ENCODE peak calls at places on chromosomes 12 and 14, in ten cellular contexts. Y is NCI-H524; S is adrenal gland; Q is EH; H is fibroblast of the aortic adventitia; I is effector memory CD4-positive, alpha-beta T cell; P is stimulated activated CD8-positive, alpha-beta memory T cell treated with anti-CD3 and anti-CD28 coated beads, Interleukin-2, amount 100 ng/mL, for 48 hours; K is NCI-H460; R is cerebellar cortex; L is activated T-cell treated with anti-CD3 and anti-CD28 coated beads, Interleukin-2, amount 50 U/mL, for 1 hour. D is an unnamed sample.

GRCh38 chr12:51943346-51943745 is 8.2 kb upstream of the ACVR1B start:
- DNase-seq in S (no peak), K (no peak), R (no peak), P (no peak), Y (no peak), Q (no peak), L (no peak), H (no peak), I (no peak), D (no peak)

GRCh38 chr14:90956273-90956672 is 104.2 kb downstream of the RPS6KA5 start:
- DNase-seq in H (no peak), R (no peak), Y (no peak), P (no peak), K (no peak), S (no peak), Q (no peak), L (no peak), I (no peak), D (no peak)

GRCh38 chr12:9647825-9648700 is 21.4 kb upstream of the CLEC2D start:
- DNase-seq in R (peak), Y (peak), Q (peak), I (peak), P (peak), L (peak), S (peak), K (peak), H (peak), D (peak)

GRCh38 chr14:65098586-65098985 is 3.7 kb downstream of the MAX start:
- DNase-seq in L (no peak), R (no peak), S (no peak), H (peak), Q (peak), P (no peak), Y (no peak), I (no peak), K (no peak), D (no peak)

GRCh38 chr14:22977684-22978486 is 4.5 kb downstream of the AJUBA start:
- DNase-seq in K (peak), H (peak), Q (peak), S (peak), P (no peak), Y (peak), R (peak), L (no peak), I (no peak), D (peak)

GRCh38 chr14:23055621-23056256 is 1.6 kb downstream of the CDH24 start:
- DNase-seq in S (peak), R (no peak), P (no peak), I (no peak), Q (peak), K (no peak), H (no peak), L (no peak), Y (no peak), D (peak)

GRCh38 chr12:90801776-90802175 is 153.2 kb downstream of the CCER1 start:
- DNase-seq in P (no peak), K (no peak), Q (peak), I (no peak), S (no peak), R (no peak), H (peak), Y (no peak), L (no peak), D (no peak)

GRCh38 chr14:78141590-78141989 is 28.6 kb upstream of the NRXN3 start:
- DNase-seq in R (no peak), I (no peak), S (no peak), Y (peak), K (no peak), H (no peak), Q (no peak), L (no peak), P (no peak), D (no peak)

GRCh38 chr12:25412735-25413134 is 140.3 kb downstream of the LMNTD1 start:
- DNase-seq in S (no peak), H (no peak), R (no peak), Q (no peak), L (no peak), I (no peak), Y (no peak), K (no peak), P (no peak), D (no peak)

GRCh38 chr14:75715926-75716780 is 55.1 kb downstream of the TTLL5 start:
- DNase-seq in S (no peak), P (no peak), K (peak), Q (peak), Y (no peak), R (no peak), H (peak), I (no peak), L (no peak), D (no peak)

GRCh38 chr12:90343966-90344365 is 611.0 kb downstream of the CCER1 start:
- DNase-seq in L (no peak), Y (no peak), H (no peak), I (no peak), S (no peak), K (no peak), Q (no peak), P (no peak), R (no peak), D (no peak)

GRCh38 chr12:2561367-2561766 is 233.4 kb upstream of the FKBP4 start:
- DNase-seq in S (no peak), Y (no peak), H (peak), K (no peak), I (no peak), L (no peak), Q (peak), P (no peak), R (no peak), D (no peak)

GRCh38 chr12:2057041-2057792 is 4.4 kb downstream of the CACNA1C start:
- DNase-seq in P (peak), L (no peak), Y (peak), R (peak), K (peak), Q (peak), I (no peak), H (peak), S (peak), D (peak)

GRCh38 chr12:4288296-4289019 is 14.9 kb downstream of the CCND2 start:
- DNase-seq in Y (no peak), R (no peak), S (no peak), I (no peak), Q (no peak), L (no peak), K (no peak), H (no peak), P (no peak), D (no peak)

GRCh38 chr12:110649341-110649847 is 35.5 kb downstream of the TCTN1 start:
- DNase-seq in L (no peak), K (no peak), S (no peak), R (no peak), I (no peak), Q (no peak), Y (no peak), P (no peak), H (no peak), D (no peak)

GRCh38 chr14:75634848-75635247 is 25.8 kb downstream of the ERG28 start:
- DNase-seq in L (no peak), Q (peak), R (no peak), Y (no peak), K (no peak), P (no peak), I (no peak), S (no peak), H (no peak), D (no peak)

GRCh38 chr14:85528080-85528881 is 1.7 kb upstream of the FLRT2 start:
- DNase-seq in P (no peak), R (peak), Q (peak), Y (peak), H (peak), K (peak), L (no peak), I (no peak), S (peak), D (peak)

GRCh38 chr12:53561590-53561953 is 54.3 kb upstream of the NPFF start:
- DNase-seq in Q (peak), Y (no peak), R (no peak), L (no peak), I (no peak), H (peak), K (peak), S (no peak), P (no peak), D (no peak)

GRCh38 chr12:27971606-27972005 is 927 bp downstream of the PTHLH start:
- DNase-seq in Y (no peak), H (no peak), I (no peak), K (no peak), Q (no peak), S (no peak), P (no peak), R (no peak), L (no peak), D (no peak)

GRCh38 chr12:10121278-10121677 is 8.7 kb downstream of the CLEC7A start:
- DNase-seq in Q (no peak), S (no peak), I (no peak), Y (no peak), R (no peak), P (no peak), K (no peak), H (no peak), L (no peak), D (no peak)

GRCh38 chr12:125160556-125160955 is 95.3 kb downstream of the AACS start:
- DNase-seq in H (no peak), Q (no peak), L (no peak), Y (peak), S (no peak), R (no peak), P (no peak), K (no peak), I (no peak), D (no peak)

GRCh38 chr12:24494401-24494800 is 454.5 kb downstream of the BCAT1 start:
- DNase-seq in P (no peak), K (no peak), I (no peak), R (no peak), Q (no peak), L (no peak), H (no peak), S (no peak), Y (no peak), D (no peak)

GRCh38 chr14:68247867-68248266 is 428.3 kb downstream of the RAD51B start:
- DNase-seq in I (no peak), Y (no peak), R (no peak), L (no peak), P (no peak), H (peak), K (no peak), S (peak), Q (no peak), D (peak)

GRCh38 chr14:73785336-73785833 is 66.2 kb upstream of the PTGR2 start:
- DNase-seq in K (peak), I (no peak), S (peak), Y (peak), R (peak), P (no peak), L (no peak), Q (peak), H (peak), D (peak)

GRCh38 chr12:123171967-123172366 is 21.1 kb upstream of the PITPNM2 start:
- DNase-seq in I (no peak), L (no peak), Y (no peak), Q (no peak), S (no peak), R (no peak), H (no peak), P (no peak), K (no peak), D (no peak)

GRCh38 chr12:94074970-94075695 is 73.2 kb upstream of the PLXNC1 start:
- DNase-seq in K (peak), Q (peak), Y (peak), S (peak), H (peak), P (no peak), I (no peak), L (no peak), R (peak), D (peak)

GRCh38 chr12:74984631-74985030 is 225.0 kb downstream of the KCNC2 start:
- DNase-seq in Q (no peak), P (no peak), S (no peak), K (no peak), Y (no peak), L (no peak), R (no peak), I (no peak), H (no peak), D (no peak)

GRCh38 chr14:58628381-58628780 is 9.4 kb upstream of the DACT1 start:
- DNase-seq in Y (no peak), L (no peak), K (no peak), I (no peak), Q (no peak), H (no peak), S (no peak), R (no peak), P (no peak), D (peak)

GRCh38 chr14:62206456-62206855 is 444.2 kb downstream of the SNAPC1 start:
- DNase-seq in R (no peak), I (no peak), S (no peak), P (no peak), Q (peak), Y (no peak), L (no peak), H (peak), K (no peak), D (no peak)

GRCh38 chr12:48938805-48939204 is 13.5 kb upstream of the FKBP11 start:
- DNase-seq in P (no peak), K (no peak), Y (no peak), S (no peak), R (no peak), Q (no peak), H (no peak), L (no peak), I (no peak), D (no peak)

GRCh38 chr14:103696466-103697071 is 18.7 kb downstream of the XRCC3 start:
- DNase-seq in K (no peak), H (peak), R (no peak), I (no peak), P (no peak), Y (no peak), Q (no peak), L (no peak), S (no peak), D (peak)

GRCh38 chr14:71414631-71415403 is 507.6 kb downstream of the PCNX1 start:
- DNase-seq in R (no peak), Q (peak), I (no peak), K (no peak), S (no peak), P (no peak), Y (no peak), L (no peak), H (peak), D (no peak)

GRCh38 chr12:120764766-120765165 is 39.1 kb downstream of the ACADS start:
- DNase-seq in K (no peak), P (no peak), I (no peak), L (no peak), Y (no peak), S (no peak), R (peak), H (no peak), Q (no peak), D (no peak)

GRCh38 chr14:31297701-31298344 is 90.2 kb upstream of the HECTD1 start:
- DNase-seq in L (no peak), Q (peak), K (no peak), Y (no peak), H (peak), S (no peak), R (no peak), I (no peak), P (no peak), D (no peak)

GRCh38 chr14:99323603-99324185 is 51.7 kb upstream of the BCL11B start:
- DNase-seq in Y (no peak), L (no peak), R (no peak), K (no peak), Q (no peak), H (no peak), I (no peak), S (no peak), P (no peak), D (no peak)

GRCh38 chr14:73723799-73724621 is 9.8 kb upstream of the PNMA1 start:
- DNase-seq in Y (no peak), Q (peak), L (no peak), H (peak), I (no peak), S (peak), K (peak), P (no peak), R (no peak), D (peak)

GRCh38 chr12:114936148-114937099 is 252.4 kb upstream of the TBX3 start:
- DNase-seq in L (no peak), I (no peak), Q (peak), H (peak), Y (no peak), P (no peak), K (no peak), S (no peak), R (no peak), D (peak)

GRCh38 chr14:51023964-51024363 is 70.9 kb downstream of the TRIM9 start:
- DNase-seq in H (no peak), Y (no peak), R (no peak), K (no peak), L (no peak), I (no peak), P (no peak), S (no peak), Q (peak), D (peak)

D was measured in cardiac muscle cell.